ENCODE peak calls at places on chromosomes 5 and 9, in six cellular contexts. R, N, A, L, V and E are unnamed samples.

GRCh38 chr5:169745441-169746146 is 108.5 kb downstream of the DOCK2 start:
- DNase-seq in A (peak), L (no peak), N (no peak), V (no peak), R (peak), E (no peak)

GRCh38 chr5:93941897-93942296 is 200.5 kb upstream of the POU5F2 start:
- DNase-seq in V (no peak), L (no peak), A (no peak), R (no peak), N (no peak), E (no peak)

GRCh38 chr5:180613188-180613587 is 21.9 kb upstream of the SCGB3A1 start:
- DNase-seq in N (no peak), V (no peak), A (no peak), L (no peak), R (no peak), E (no peak)

GRCh38 chr9:135120249-135120648 is 32.8 kb downstream of the OLFM1 start:
- DNase-seq in L (no peak), V (no peak), N (no peak), A (no peak), R (no peak), E (no peak)

GRCh38 chr9:98255064-98255577 is 328 bp downstream of the TBC1D2 start:
- DNase-seq in L (no peak), R (peak), A (no peak), V (peak), N (no peak), E (no peak)

GRCh38 chr5:187617-188451 is 3.5 kb upstream of the LRRC14B start:
- DNase-seq in N (no peak), V (no peak), L (no peak), R (no peak), A (peak), E (no peak)

GRCh38 chr9:113541019-113541900 is 77.7 kb downstream of the RGS3 start:
- DNase-seq in N (no peak), A (no peak), V (no peak), R (peak), L (peak), E (peak)

GRCh38 chr9:95511232-95511951 is 5.4 kb downstream of the PTCH1 start:
- DNase-seq in A (peak), N (no peak), V (peak), L (peak), R (peak), E (peak)

GRCh38 chr5:40172721-40173120 is 507.0 kb upstream of the PTGER4 start:
- DNase-seq in R (no peak), L (no peak), N (no peak), V (no peak), A (no peak), E (no peak)

GRCh38 chr5:67198917-67199316 is 2.3 kb upstream of the CD180 start:
- DNase-seq in A (no peak), V (no peak), N (no peak), L (no peak), R (no peak), E (no peak)

GRCh38 chr5:58847041-58847440 is 264.2 kb downstream of the RAB3C start:
- DNase-seq in L (no peak), N (no peak), A (no peak), V (no peak), R (no peak), E (no peak)

DNA sequence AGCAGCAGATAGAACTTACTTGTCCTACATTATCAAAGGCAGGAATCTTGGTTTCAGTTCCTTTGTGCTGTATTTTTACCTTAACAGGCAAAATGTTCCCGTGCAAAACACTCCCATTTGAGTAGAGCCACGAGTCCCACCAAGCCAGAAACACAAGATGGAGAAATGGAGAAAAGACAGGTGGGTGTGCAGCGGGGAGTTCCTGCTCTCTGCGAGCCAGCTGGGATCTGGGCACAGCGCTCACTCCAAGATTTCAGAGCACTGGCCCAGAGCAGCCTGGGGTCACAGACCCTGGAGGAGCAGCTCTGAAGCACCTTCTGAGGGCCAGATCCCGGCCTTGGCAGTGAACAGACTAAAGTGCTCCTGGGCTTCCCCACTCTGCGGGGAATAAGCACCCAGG is 2.9 kb downstream of the UCK1 start:
- DNase-seq in R (no peak), V (no peak), L (no peak), N (no peak), A (no peak), E (no peak)
- TF ChIP-seq CTCF in R (no peak), V (no peak), L (no peak), N (no peak), A (no peak), E (no peak)

GRCh38 chr5:132766020-132766805 is 10.8 kb downstream of the SEPTIN8 start:
- DNase-seq in L (no peak), A (no peak), N (no peak), V (no peak), R (no peak), E (no peak)
- H3K4me3 ChIP-seq in L (no peak), A (no peak), N (no peak), V (no peak), R (no peak), E (no peak)

GRCh38 chr5:150639751-150640150 is 709 bp upstream of the SYNPO start:
- DNase-seq in R (no peak), N (no peak), L (no peak), A (peak), V (no peak), E (no peak)

GRCh38 chr5:150638053-150638444 is 2.4 kb upstream of the SYNPO start:
- DNase-seq in L (no peak), A (no peak), R (no peak), V (no peak), N (no peak), E (no peak)

GRCh38 chr5:150640311-150641005 is at the start of gene SYNPO:
- DNase-seq in V (no peak), L (peak), R (peak), N (peak), A (peak), E (peak)

GRCh38 chr5:150638488-150639316 is 1.8 kb upstream of the SYNPO start:
- DNase-seq in A (no peak), R (no peak), V (no peak), N (no peak), L (no peak), E (no peak)

DNA sequence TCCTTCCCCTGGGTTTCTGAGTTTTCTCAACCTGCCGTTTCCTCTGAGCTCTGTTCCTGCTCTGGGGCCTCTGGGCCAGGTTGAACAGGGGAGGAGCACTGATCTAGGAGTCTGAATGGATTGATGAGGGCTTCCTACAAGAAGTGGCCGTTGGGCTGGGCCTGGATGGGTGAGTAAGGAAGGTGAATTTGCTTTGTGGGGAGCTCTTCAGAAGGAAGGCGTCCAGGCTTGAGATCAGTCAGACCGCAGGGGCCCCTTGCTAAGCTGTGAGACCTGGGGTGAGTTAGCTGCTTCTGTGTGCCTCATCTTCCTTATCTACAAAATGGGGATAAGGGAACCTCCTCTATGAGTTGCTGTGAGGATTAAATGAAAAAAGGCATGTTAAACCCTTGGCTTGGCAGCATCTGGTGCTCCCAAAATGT is 1.1 kb upstream of the SYNPO start:
- DNase-seq in N (no peak), L (no peak), A (no peak), R (no peak), V (no peak), E (no peak)
- H3K27ac ChIP-seq in N (no peak), L (peak), A (peak), R (no peak), V (peak), E (peak)

DNA sequence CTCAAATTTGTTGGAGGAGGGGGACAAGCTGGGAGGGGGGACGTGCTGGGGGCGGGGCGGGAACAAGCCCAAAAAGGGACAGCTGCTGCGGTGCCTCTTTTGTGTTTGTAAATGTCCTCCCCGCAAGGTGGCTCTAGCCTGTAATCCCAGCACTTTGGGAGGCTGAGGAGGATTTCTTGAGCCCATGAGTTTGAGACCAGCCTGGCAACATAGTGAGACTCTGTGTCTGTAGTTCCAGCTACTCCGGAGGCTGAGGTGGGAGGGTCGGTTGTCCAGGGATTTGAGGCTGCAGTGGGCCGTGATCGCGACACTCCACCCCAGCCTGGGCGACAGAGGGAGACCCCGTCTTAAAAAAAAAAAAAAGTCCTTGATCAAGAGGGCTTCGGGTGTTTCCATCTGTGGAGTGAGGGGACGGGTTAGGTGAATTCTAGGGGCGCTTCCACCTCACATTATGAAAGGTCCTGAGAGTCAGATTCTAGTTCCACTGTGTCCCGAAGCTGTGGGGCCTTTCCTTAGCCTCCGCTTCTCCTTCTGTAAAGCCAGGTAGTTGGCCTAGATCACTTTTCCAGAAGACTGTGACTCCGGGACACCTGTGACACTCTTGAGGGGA is 779 bp upstream of the CTNNA1 start:
- DNase-seq in L (peak), R (no peak), V (no peak), N (no peak), A (peak), E (no peak)
- TF ChIP-seq CTCF in L (peak), R (no peak), V (no peak), N (no peak), A (no peak), E (no peak)

GRCh38 chr5:133612021-133612860 is at the start of gene FSTL4:
- DNase-seq in A (no peak), N (no peak), V (peak), R (no peak), L (peak), E (no peak)
- H3K4me3 ChIP-seq in A (no peak), N (no peak), V (peak), R (no peak), L (peak), E (peak)